ENCODE peak calls at places on chromosomes 6 and 20, in ten cellular contexts. C is AG08395; K is T-helper 2 cell; L is brain microvascular endothelial cell; E is fibroblast of gingiva; V is iris pigment epithelial cell; W is prostate gland; R is CD4-positive, alpha-beta T cell; U is GM23248; D is cardiac fibroblast. G is an unnamed sample.

GRCh38 chr6:43937236-43938177 is 167.5 kb downstream of the VEGFA start:
- DNase-seq in C (no peak), K (no peak), U (no peak), L (no peak), W (no peak), D (no peak), V (no peak), R (no peak), E (no peak), G (peak; percentile 50)

GRCh38 chr20:63125893-63126601 is 89.9 kb downstream of the YTHDF1 start:
- DNase-seq in L (no peak), R (no peak), E (no peak), W (no peak), C (no peak), V (no peak), K (no peak), D (no peak), U (no peak), G (peak; percentile 18)

GRCh38 chr20:34549291-34549928 is 9.1 kb upstream of the MAP1LC3A start:
- DNase-seq in L (no peak), W (peak; percentile 63), V (peak; percentile 22), U (peak; percentile 39), R (no peak), C (no peak), E (no peak), K (no peak), D (peak; percentile 39), G (peak; percentile 28)

GRCh38 chr6:160795716-160796115 is 93.7 kb downstream of the PLG start:
- DNase-seq in V (peak; percentile 1), E (no peak), W (no peak), K (no peak), R (no peak), L (no peak), C (no peak), U (peak; percentile 74), D (no peak), G (no peak)

GRCh38 chr6:149112976-149113375 is 204.5 kb upstream of the TAB2 start:
- DNase-seq in C (no peak), D (no peak), W (no peak), L (no peak), V (no peak), E (no peak), K (no peak), R (no peak), U (no peak), G (no peak)

GRCh38 chr6:44508646-44509045 is 121.1 kb downstream of the CDC5L start:
- DNase-seq in D (no peak), E (peak; percentile 60), L (no peak), V (peak; percentile 90), R (no peak), K (no peak), W (no peak), U (peak; percentile 79), C (peak; percentile 46), G (no peak)

GRCh38 chr20:25117961-25118360 is 36.0 kb upstream of the VSX1 start:
- DNase-seq in U (no peak), V (no peak), C (no peak), K (no peak), D (no peak), R (no peak), E (no peak), W (no peak), L (no peak), G (no peak)

GRCh38 chr6:142834853-142835252 is 110.1 kb downstream of the HIVEP2 start:
- DNase-seq in E (no peak), L (no peak), C (no peak), U (no peak), W (no peak), R (no peak), V (no peak), K (no peak), D (no peak), G (no peak)

GRCh38 chr6:136791296-136792065 is 796 bp downstream of the MAP3K5 start:
- DNase-seq in V (peak; percentile 75), K (peak; percentile 35), R (peak; percentile 45), D (peak; percentile 64), C (no peak), L (peak; percentile 56), U (peak; percentile 61), E (peak; percentile 73), W (peak; percentile 73), G (peak; percentile 91)

GRCh38 chr6:149079911-149080501 is 237.5 kb upstream of the TAB2 start:
- DNase-seq in V (peak; percentile 53), K (no peak), C (peak; percentile 46), L (peak; percentile 32), R (no peak), E (peak; percentile 77), W (peak; percentile 72), D (peak; percentile 70), U (peak; percentile 78), G (no peak)

GRCh38 chr20:54345301-54345724 is 130.1 kb upstream of the DOK5 start:
- DNase-seq in E (peak; percentile 83), W (no peak), R (no peak), K (no peak), V (peak; percentile 82), L (peak; percentile 45), C (peak; percentile 86), D (peak; percentile 83), U (peak; percentile 90), G (no peak)

GRCh38 chr6:28995093-28995650 is 9.9 kb downstream of the ZNF311 start:
- DNase-seq in W (no peak), C (no peak), U (no peak), K (no peak), R (no peak), D (no peak), E (no peak), L (no peak), V (no peak), G (no peak)

GRCh38 chr6:17098538-17098937 is 3.3 kb upstream of the STMND1 start:
- DNase-seq in U (peak; percentile 22), D (peak; percentile 34), C (no peak), K (no peak), V (peak; percentile 71), W (no peak), L (peak; percentile 48), R (no peak), E (no peak), G (no peak)

GRCh38 chr20:46359233-46359751 is 47.1 kb downstream of the ELMO2 start:
- DNase-seq in C (no peak), R (no peak), U (no peak), K (no peak), E (no peak), L (no peak), V (no peak), W (no peak), D (no peak), G (no peak)

GRCh38 chr6:73129653-73130443 is 95.4 kb downstream of the KHDC1L start:
- DNase-seq in V (peak; percentile 67), E (peak; percentile 74), R (peak; percentile 68), L (peak; percentile 77), W (peak; percentile 80), U (peak; percentile 89), D (peak; percentile 80), C (peak; percentile 76), K (peak; percentile 38), G (peak; percentile 80)

GRCh38 chr6:42374027-42374669 is 77.6 kb downstream of the TRERF1 start:
- DNase-seq in K (no peak), L (no peak), R (no peak), V (no peak), E (no peak), D (no peak), C (no peak), U (no peak), W (no peak), G (no peak)

GRCh38 chr6:84801250-84801649 is 36.9 kb upstream of the TBX18 start:
- DNase-seq in L (no peak), D (no peak), U (no peak), E (no peak), C (no peak), V (no peak), R (no peak), W (no peak), K (no peak), G (no peak)

GRCh38 chr6:180295-180694 is 112.0 kb upstream of the DUSP22 start:
- DNase-seq in R (no peak), C (no peak), L (no peak), D (no peak), V (no peak), U (no peak), E (no peak), W (no peak), K (no peak), G (no peak)

GRCh38 chr6:62479722-62480121 is 193.7 kb upstream of the KHDRBS2 start:
- DNase-seq in R (no peak), L (no peak), W (no peak), K (no peak), E (no peak), C (no peak), D (no peak), V (no peak), U (no peak), G (no peak)

GRCh38 chr6:112863753-112864152 is 516.6 kb downstream of the RFPL4B start:
- DNase-seq in W (no peak), C (no peak), L (no peak), K (no peak), V (no peak), R (no peak), E (no peak), U (no peak), D (no peak), G (no peak)